ENCODE peak calls at places on chromosomes 16 and 17, in six cellular contexts. C, M, V, I, A and J are unnamed samples.

GRCh38 chr17:2347805-2348685 is 10.7 kb downstream of the SGSM2 start:
- DNase-seq in A (peak; percentile 83), M (peak; percentile 65), C (no peak), V (peak; percentile 39), I (peak; percentile 78), J (no peak)

GRCh38 chr16:9603316-9603715 is 511.9 kb downstream of the HAPSTR1 start:
- DNase-seq in M (no peak), A (no peak), I (no peak), V (no peak), C (no peak), J (no peak)

GRCh38 chr16:30876867-30877266 is 17.0 kb downstream of the BCL7C start:
- DNase-seq in C (no peak), A (peak; percentile 46), M (no peak), V (no peak), I (no peak), J (no peak)

GRCh38 chr17:64276961-64277505 is 14.0 kb upstream of the TEX2 start:
- DNase-seq in A (no peak), I (no peak), C (no peak), M (no peak), V (no peak), J (no peak)

GRCh38 chr16:30761427-30761927 is 385 bp downstream of the CFAP119 start:
- DNase-seq in M (peak; percentile 36), C (no peak), A (peak; percentile 56), I (no peak), V (peak; percentile 51), J (no peak)

GRCh38 chr17:74427048-74427762 is 4.7 kb upstream of the GPRC5C start:
- DNase-seq in I (no peak), V (no peak), A (no peak), C (no peak), M (peak; percentile 86), J (no peak)

GRCh38 chr16:80656731-80657150 is 115.9 kb downstream of the DYNLRB2 start:
- DNase-seq in M (no peak), A (no peak), V (no peak), I (no peak), C (no peak), J (no peak)

GRCh38 chr17:75074532-75074931 is 13.2 kb upstream of the SLC16A5 start:
- DNase-seq in I (no peak), C (no peak), M (no peak), A (no peak), V (no peak), J (no peak)

GRCh38 chr16:1221628-1222552 is 3.2 kb downstream of the TPSG1 start:
- DNase-seq in C (no peak), M (no peak), V (no peak), A (no peak), I (no peak), J (no peak)

GRCh38 chr16:66523861-66524354 is 26.0 kb downstream of the TK2 start:
- DNase-seq in C (no peak), M (no peak), V (no peak), A (no peak), I (no peak), J (no peak)

GRCh38 chr16:54987081-54987480 is 56.4 kb downstream of the IRX5 start:
- DNase-seq in V (no peak), I (no peak), A (no peak), C (no peak), M (no peak), J (no peak)

GRCh38 chr16:81866820-81867440 is 87.8 kb downstream of the PLCG2 start:
- DNase-seq in A (no peak), C (no peak), M (peak; percentile 48), V (no peak), I (no peak), J (no peak)

GRCh38 chr17:17121162-17121561 is 78.9 kb downstream of the MPRIP start:
- DNase-seq in M (no peak), C (no peak), I (no peak), A (no peak), V (no peak), J (no peak)

GRCh38 chr17:58265902-58266875 is 14.5 kb downstream of the MPO start:
- DNase-seq in I (no peak), A (no peak), V (no peak), C (no peak), M (no peak), J (no peak)

GRCh38 chr16:4981473-4981872 is 23.3 kb downstream of the SEC14L5 start:
- DNase-seq in V (no peak), C (no peak), I (no peak), A (no peak), M (no peak), J (no peak)

DNA sequence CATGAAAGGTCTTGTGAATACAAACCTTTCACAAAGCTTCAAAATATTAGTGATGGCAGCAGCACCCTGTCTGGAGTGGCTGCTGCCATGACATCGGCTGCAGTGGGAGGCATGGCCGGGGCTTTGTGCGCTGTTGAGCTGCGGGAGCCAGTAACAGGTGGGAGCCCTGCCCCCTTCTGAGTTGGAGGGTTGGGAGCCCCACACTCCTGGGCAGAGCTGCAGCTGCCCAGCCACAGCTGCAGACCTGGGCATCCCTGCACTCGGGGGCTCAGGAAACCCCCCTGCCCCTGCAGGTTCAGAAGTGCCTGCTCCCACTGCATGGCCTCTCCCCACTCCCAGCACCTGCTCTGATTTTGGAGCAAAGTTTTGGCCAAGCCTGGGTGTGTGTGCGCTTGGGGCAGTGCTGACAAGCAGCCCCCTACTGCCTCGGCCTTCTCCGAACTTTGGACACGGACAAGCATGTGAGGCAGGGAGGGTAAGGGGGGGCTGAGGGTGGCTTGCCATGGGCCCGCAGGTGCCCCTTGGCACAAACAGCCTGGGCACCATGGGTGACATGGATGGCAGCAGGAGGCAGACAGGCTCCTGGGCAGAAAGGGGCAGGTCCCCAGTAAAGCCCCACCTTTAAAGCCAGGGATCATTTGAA is 42.7 kb downstream of the IST1 start:
- DNase-seq in M (no peak), V (no peak), A (peak; percentile 13), C (no peak), I (no peak), J (no peak)
- TF ChIP-seq CTCF in M (no peak), V (no peak), A (no peak), C (no peak), I (no peak), J (no peak)

GRCh38 chr17:73184133-73184993 is 8.5 kb upstream of the COG1 start:
- DNase-seq in V (no peak), A (no peak), M (no peak), C (no peak), I (no peak), J (no peak)
- TF ChIP-seq CTCF in V (no peak), A (no peak), M (no peak), C (no peak), I (no peak), J (no peak)

DNA sequence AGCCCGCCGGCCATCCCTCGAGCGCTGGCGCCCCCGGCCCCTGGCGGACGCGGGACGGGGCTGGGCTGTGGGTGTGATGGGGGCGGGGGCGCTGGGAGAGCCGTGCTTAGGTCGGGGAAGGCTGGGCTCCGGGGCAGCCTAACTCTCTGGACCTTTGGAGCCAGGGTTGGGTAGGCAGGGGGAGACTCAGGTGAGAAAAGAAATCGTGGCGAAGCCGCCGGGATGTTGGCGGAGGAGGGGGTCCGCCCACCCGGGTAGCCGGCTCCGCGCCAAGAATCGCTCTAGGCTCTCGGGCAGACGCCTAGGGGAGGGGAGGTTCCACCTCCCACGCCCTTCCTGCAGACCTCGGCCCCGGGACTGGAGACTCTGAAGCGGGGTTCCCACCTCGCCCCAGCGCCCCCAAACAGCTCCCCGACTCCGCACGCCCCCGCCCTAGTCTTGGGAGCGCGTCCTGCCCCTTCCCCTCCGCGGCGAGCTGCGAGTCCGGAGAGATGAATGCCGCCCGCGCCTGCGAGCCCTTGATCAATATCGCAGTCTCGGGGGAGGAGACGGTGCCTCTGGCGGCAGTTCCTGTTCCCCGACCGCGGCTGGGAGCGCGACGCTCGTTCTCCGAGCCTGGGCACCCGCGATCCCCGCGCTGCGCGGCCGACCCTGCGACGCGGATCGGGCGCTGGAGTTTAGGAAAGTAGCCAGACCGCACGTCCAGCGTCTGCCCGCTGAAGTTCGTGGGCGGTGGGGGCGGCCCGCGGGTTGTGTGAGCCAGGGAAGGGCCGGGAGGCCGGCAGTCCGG is 658 bp downstream of the CRHR1 start:
- DNase-seq in C (no peak), I (no peak), M (peak; percentile 25), V (peak; percentile 34), A (peak; percentile 52), J (no peak)
- TF ChIP-seq CTCF in C (no peak), I (no peak), M (no peak), V (no peak), A (no peak), J (no peak)

DNA sequence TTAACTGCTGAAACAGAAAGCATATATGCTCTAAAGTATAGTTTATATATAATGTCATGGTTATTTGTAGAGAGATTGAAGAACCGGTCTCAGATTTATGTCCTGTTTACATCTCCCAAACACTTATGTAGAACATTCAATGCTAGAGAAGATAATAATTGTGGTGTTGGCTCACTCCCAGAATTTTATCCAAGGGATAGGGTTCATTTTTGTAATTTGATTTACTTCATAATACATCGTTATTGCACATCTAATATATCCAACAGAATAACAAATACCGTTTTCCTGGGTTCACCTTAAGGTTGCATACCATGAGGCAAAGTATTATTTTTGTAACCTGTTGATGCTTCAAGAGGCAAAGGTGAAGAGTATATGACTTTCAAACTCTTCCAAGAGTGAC is 202.8 kb upstream of the TBX2 start:
- DNase-seq in A (no peak), I (no peak), C (no peak), M (no peak), V (no peak), J (no peak)
- TF ChIP-seq CTCF in A (no peak), I (no peak), C (no peak), M (no peak), V (no peak), J (no peak)

GRCh38 chr17:80755650-80756405 is 211.2 kb downstream of the RPTOR start:
- DNase-seq in V (no peak), C (no peak), I (no peak), A (peak; percentile 43), M (no peak), J (no peak)
- TF ChIP-seq CTCF in V (peak; percentile 27), C (no peak), I (peak; percentile 1), A (no peak), M (no peak), J (no peak)

GRCh38 chr16:25126820-25127232 is 15.3 kb downstream of the LCMT1 start:
- DNase-seq in V (no peak), I (peak; percentile 44), C (no peak), M (peak; percentile 60), A (no peak), J (no peak)
- TF ChIP-seq CTCF in V (peak; percentile 65), I (peak; percentile 49), C (peak; percentile 37), M (peak; percentile 56), A (no peak), J (no peak)

GRCh38 chr17:51079049-51079448 is 41.6 kb downstream of the SPAG9 start:
- DNase-seq in C (no peak), A (no peak), M (no peak), I (no peak), V (no peak), J (no peak)
- TF ChIP-seq CTCF in C (no peak), A (no peak), M (no peak), I (no peak), V (no peak), J (no peak)